ENCODE peak calls at places on chromosomes 5 and 9, in eight cellular contexts. P is IMR-90, W is ovary, V is neuronal stem cell, D is astrocyte, U is iPS DF 6.9, N is HepG2, E is gastrocnemius medialis. O is an unnamed sample.

GRCh38 chr5:38483788-38484398 is 72.6 kb downstream of the LIFR start:
- DNase-seq in U (no peak), W (no peak), V (no peak), D (no peak), N (no peak), P (no peak), E (no peak), O (no peak)

GRCh38 chr5:2141254-2142000 is 258.7 kb upstream of the IRX4 start:
- DNase-seq in V (no peak), U (no peak), P (no peak), N (no peak), E (no peak), W (no peak), D (no peak), O (no peak)

GRCh38 chr5:177392765-177393164 is 7.7 kb downstream of the PFN3 start:
- DNase-seq in D (no peak), W (no peak), V (no peak), P (no peak), N (no peak), E (no peak), U (no peak), O (no peak)

GRCh38 chr5:152638996-152639552 is 234.0 kb upstream of the NMUR2 start:
- DNase-seq in P (no peak), V (no peak), N (no peak), E (no peak), W (no peak), U (no peak), D (no peak), O (no peak)

GRCh38 chr9:81686614-81687520 is 2.5 kb downstream of the TLE1 start:
- DNase-seq in V (peak; percentile 82), U (no peak), P (peak; percentile 87), W (peak; percentile 82), E (peak; percentile 86), D (peak; percentile 72), N (peak; percentile 100), O (peak; percentile 40)

GRCh38 chr5:139061274-139061673 is 136.9 kb downstream of the SIL1 start:
- DNase-seq in D (peak; percentile 77), V (no peak), E (peak; percentile 13), P (peak; percentile 64), W (peak; percentile 69), U (no peak), N (peak; percentile 10), O (no peak)

GRCh38 chr5:123089971-123090640 is 1.1 kb downstream of the PRDM6 start:
- DNase-seq in P (peak; percentile 27), W (peak; percentile 55), V (no peak), N (no peak), U (no peak), E (no peak), D (no peak), O (no peak)

GRCh38 chr9:76564300-76564699 is 105.3 kb downstream of the GCNT1 start:
- DNase-seq in E (no peak), N (no peak), U (no peak), W (no peak), D (peak; percentile 35), V (no peak), P (peak; percentile 47), O (no peak)

GRCh38 chr9:72292184-72292787 is 72.7 kb downstream of the ZFAND5 start:
- DNase-seq in U (no peak), P (peak; percentile 49), N (peak; percentile 30), E (no peak), W (no peak), V (no peak), D (peak; percentile 56), O (no peak)

GRCh38 chr5:10649518-10650410 is 85.9 kb downstream of the ANKRD33B start:
- DNase-seq in N (no peak), W (no peak), U (no peak), D (no peak), P (no peak), E (no peak), V (no peak), O (no peak)

GRCh38 chr5:143403607-143404415 is at the start of gene NR3C1:
- DNase-seq in V (peak; percentile 44), P (peak; percentile 86), E (peak; percentile 82), W (peak; percentile 89), N (peak; percentile 58), U (no peak), D (peak; percentile 69), O (peak; percentile 91)

GRCh38 chr5:143403357-143403606 is 204 bp downstream of the NR3C1 start:
- DNase-seq in D (no peak), N (no peak), P (no peak), E (no peak), U (no peak), W (no peak), V (no peak), O (no peak)

GRCh38 chr5:143401846-143402463 is 1.5 kb downstream of the NR3C1 start:
- DNase-seq in W (no peak), U (no peak), P (peak; percentile 20), V (peak; percentile 9), N (peak; percentile 13), E (no peak), D (no peak), O (no peak)

GRCh38 chr5:143401253-143401845 is 2.1 kb downstream of the NR3C1 start:
- DNase-seq in W (no peak), N (peak; percentile 16), V (no peak), E (no peak), P (peak; percentile 52), U (no peak), D (no peak), O (no peak)

DNA sequence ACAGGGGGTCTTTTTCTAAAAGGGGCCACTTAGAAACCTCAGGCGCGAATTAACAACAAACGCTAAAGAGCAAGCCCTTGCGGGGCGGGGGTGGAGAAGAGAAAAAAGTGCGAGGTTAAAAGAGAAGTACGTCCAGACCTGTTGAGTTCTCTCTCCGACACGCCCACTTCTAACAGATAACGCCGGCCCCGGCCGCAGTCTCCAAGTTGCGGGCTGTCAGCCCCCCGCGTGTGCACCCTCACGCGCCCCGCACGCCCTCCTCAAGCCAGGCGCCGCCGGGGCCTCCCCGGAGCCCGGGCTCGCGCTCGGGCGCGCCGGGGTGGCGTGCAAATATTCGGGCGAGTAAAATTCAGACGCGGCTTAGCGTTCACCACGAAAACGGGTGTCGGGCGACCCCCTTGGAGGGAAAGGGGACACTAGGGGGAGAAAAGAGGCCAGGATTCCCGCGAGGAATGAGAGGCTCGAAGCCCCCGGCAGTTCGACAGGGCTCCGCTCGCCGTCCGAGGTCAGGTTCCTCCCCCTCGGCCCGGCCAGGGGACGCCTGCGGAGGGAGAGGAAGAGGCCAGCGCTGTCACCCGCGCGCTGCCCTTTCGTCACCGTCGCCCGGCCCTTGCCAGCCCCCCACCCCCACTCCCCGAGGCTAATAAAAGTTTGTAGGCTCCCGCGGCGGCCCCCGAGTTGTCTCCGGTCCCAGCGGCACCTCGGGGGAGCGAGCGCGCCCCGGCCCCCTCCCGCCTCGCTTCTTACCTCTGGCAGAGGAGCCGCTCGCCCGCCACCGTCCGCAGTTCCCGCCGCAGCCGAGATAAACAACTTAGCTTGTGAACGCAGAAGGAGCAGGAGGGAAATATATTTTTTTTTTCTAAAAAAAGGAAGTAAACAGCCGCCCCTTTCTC is 776 bp downstream of the NR3C1 start:
- DNase-seq in E (peak; percentile 70), V (peak; percentile 48), P (peak; percentile 34), U (no peak), N (peak; percentile 34), W (peak; percentile 76), D (no peak), O (peak; percentile 61)
- H3K27ac ChIP-seq in E (peak overlapping the region; percentile 99), V (no peak overlapping the region), P (peak overlapping the region; percentile 100), U (no peak overlapping the region), N (peak overlapping the region; percentile 96), W (peak overlapping the region; percentile 90), D (peak overlapping the region; percentile 92), O (peak overlapping the region; percentile 89)

DNA sequence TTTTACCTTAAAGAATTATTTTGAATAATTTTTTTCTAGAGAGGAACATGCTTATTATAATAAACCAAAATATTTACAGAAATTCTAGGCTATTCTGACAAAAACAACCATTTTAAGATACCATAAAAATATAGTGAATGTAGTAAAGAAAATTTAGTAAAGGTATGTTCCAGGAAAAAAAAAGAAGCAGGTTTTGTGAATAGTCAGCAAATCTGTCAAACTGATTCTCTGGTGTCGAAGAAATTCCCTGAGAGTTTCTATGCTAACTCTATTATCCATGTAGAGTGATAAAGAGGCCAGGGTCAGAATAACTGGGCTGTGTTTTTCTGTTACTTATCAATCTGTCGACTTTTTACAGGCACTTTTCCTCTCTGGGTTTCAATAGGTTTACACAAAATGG is 459.2 kb downstream of the KIF4B start:
- DNase-seq in N (no peak), W (no peak), E (no peak), P (no peak), U (no peak), V (no peak), D (no peak), O (no peak)
- H3K27ac ChIP-seq in N (no peak overlapping the region), W (no peak overlapping the region), E (no peak overlapping the region), P (no peak overlapping the region), U (no peak overlapping the region), V (no peak overlapping the region), D (no peak overlapping the region), O (no peak overlapping the region)

GRCh38 chr5:36943584-36943983 is 67.0 kb downstream of the NIPBL start:
- DNase-seq in D (no peak), E (no peak), W (no peak), V (no peak), N (no peak), P (no peak), U (no peak), O (no peak)
- H3K27ac ChIP-seq in D (no peak overlapping the region), E (no peak overlapping the region), W (no peak overlapping the region), V (no peak overlapping the region), N (no peak overlapping the region), P (no peak overlapping the region), U (no peak overlapping the region), O (no peak overlapping the region)

GRCh38 chr9:127783644-127784043 is 2.2 kb upstream of the CDK9 start:
- DNase-seq in E (no peak), W (no peak), U (no peak), N (no peak), P (no peak), D (no peak), V (no peak), O (no peak)

GRCh38 chr9:127783111-127783621 is 2.7 kb upstream of the CDK9 start:
- DNase-seq in V (no peak), N (no peak), P (no peak), E (no peak), W (no peak), U (no peak), D (no peak), O (peak; percentile 41)

GRCh38 chr9:127785933-127786772 is at the start of gene CDK9:
- DNase-seq in W (peak; percentile 95), N (peak; percentile 73), V (peak; percentile 91), P (peak; percentile 81), E (peak; percentile 86), D (peak; percentile 70), U (no peak), O (peak; percentile 95)

GRCh38 chr9:127786773-127787123 is 914 bp downstream of the CDK9 start:
- DNase-seq in E (no peak), P (no peak), D (no peak), N (no peak), U (no peak), V (no peak), W (no peak), O (no peak)

GRCh38 chr9:127785023-127785932 is 556 bp upstream of the CDK9 start:
- DNase-seq in W (peak; percentile 93), V (peak; percentile 90), E (peak; percentile 73), D (no peak), N (peak; percentile 51), U (no peak), P (peak; percentile 64), O (peak; percentile 87)
- H3K27ac ChIP-seq in W (peak overlapping the region; percentile 95), V (peak overlapping the region; percentile 86), E (peak overlapping the region; percentile 96), D (no peak overlapping the region), N (peak overlapping the region; percentile 46), U (no peak overlapping the region), P (peak overlapping the region; percentile 48), O (peak overlapping the region; percentile 85)